ENCODE peak calls at places on chromosomes 2 and 18, in six cellular contexts. O is adrenal gland, D is uterus, A is AG08395, Q is dorsolateral prefrontal cortex, M is NCI-H187 treated with DMSO at 0.1 percent for 48 hours. G is an unnamed sample.

GRCh38 chr2:133598769-133599168 is 30.5 kb upstream of the NCKAP5 start:
- DNase-seq in O (no peak), D (no peak), A (no peak), Q (no peak), M (no peak), G (no peak)

GRCh38 chr2:223943561-223944008 is 1.6 kb downstream of the WDFY1 start:
- DNase-seq in O (no peak), D (no peak), A (peak; percentile 43), Q (peak; percentile 9), M (no peak), G (no peak)

GRCh38 chr2:85804026-85804425 is 50.2 kb downstream of the ATOH8 start:
- DNase-seq in O (no peak), D (peak; percentile 10), A (no peak), Q (no peak), M (no peak), G (no peak)

GRCh38 chr18:25834061-25834460 is 256.4 kb downstream of the SS18 start:
- DNase-seq in O (no peak), D (no peak), A (no peak), Q (no peak), M (no peak), G (no peak)

GRCh38 chr18:75221397-75221796 is 10.8 kb downstream of the TSHZ1 start:
- DNase-seq in O (no peak), D (no peak), A (no peak), Q (no peak), M (no peak), G (no peak)

GRCh38 chr2:71143782-71144181 is 13.3 kb downstream of the MPHOSPH10 start:
- DNase-seq in O (no peak), D (no peak), A (no peak), Q (no peak), M (no peak), G (no peak)

GRCh38 chr2:32064021-32064678 is 794 bp downstream of the SPAST start:
- DNase-seq in O (no peak), D (no peak), A (peak; percentile 6), Q (peak; percentile 4), M (no peak), G (no peak)

GRCh38 chr2:30113617-30114293 is 33.1 kb upstream of the YPEL5 start:
- DNase-seq in O (peak; percentile 62), D (no peak), A (peak; percentile 95), Q (no peak), M (no peak), G (peak; percentile 66)

GRCh38 chr2:220437938-220438337 is 810.5 kb downstream of the SLC4A3 start:
- DNase-seq in O (no peak), D (no peak), A (no peak), Q (no peak), M (no peak), G (no peak)